ENCODE peak calls at places on chromosomes 16 and 17, in five cellular contexts. W, M, N, Z and E are unnamed samples.

GRCh38 chr16:86778978-86779377 is 200.6 kb downstream of the FOXL1 start:
- DNase-seq in W (no peak), M (no peak), N (no peak), Z (no peak), E (no peak)

GRCh38 chr16:86033016-86033474 is 134.1 kb downstream of the IRF8 start:
- DNase-seq in W (no peak), M (no peak), N (no peak), Z (no peak), E (no peak)

GRCh38 chr17:75679706-75680201 is 12.6 kb downstream of the SAP30BP start:
- DNase-seq in W (peak; percentile 46), M (no peak), N (peak; percentile 75), Z (peak; percentile 51), E (no peak)

GRCh38 chr17:56665864-56666263 is 72.4 kb downstream of the NOG start:
- DNase-seq in W (no peak), M (no peak), N (no peak), Z (no peak), E (no peak)

GRCh38 chr17:75087558-75088453 is at the start of gene SLC16A5:
- DNase-seq in W (peak; percentile 91), M (peak; percentile 55), N (peak; percentile 95), Z (peak; percentile 84), E (peak; percentile 88)

GRCh38 chr16:31527617-31528287 is at the start of gene AHSP:
- DNase-seq in W (no peak), M (no peak), N (no peak), Z (no peak), E (no peak)

GRCh38 chr17:4607773-4608187 is 23.5 kb downstream of the SMTNL2 start:
- DNase-seq in W (peak; percentile 82), M (peak; percentile 49), N (no peak), Z (peak; percentile 71), E (peak; percentile 59)

GRCh38 chr16:50267151-50267631 is 840 bp downstream of the ADCY7 start:
- DNase-seq in W (no peak), M (no peak), N (peak; percentile 82), Z (no peak), E (no peak)

GRCh38 chr17:55327225-55328088 is 62.7 kb downstream of the HLF start:
- DNase-seq in W (no peak), M (no peak), N (no peak), Z (no peak), E (no peak)

GRCh38 chr17:68293490-68294195 is 2.3 kb downstream of the ARSG start:
- DNase-seq in W (no peak), M (no peak), N (no peak), Z (no peak), E (no peak)

GRCh38 chr17:77923776-77924513 is 34.6 kb upstream of the TNRC6C start:
- DNase-seq in W (no peak), M (no peak), N (no peak), Z (no peak), E (no peak)

GRCh38 chr17:82627827-82628226 is 20.4 kb downstream of the WDR45B start:
- DNase-seq in W (no peak), M (no peak), N (peak; percentile 34), Z (no peak), E (no peak)

GRCh38 chr17:49498037-49498615 is 3.0 kb downstream of the NGFR start:
- DNase-seq in W (no peak), M (no peak), N (no peak), Z (no peak), E (no peak)

GRCh38 chr16:86834451-86835035 is 256.2 kb downstream of the FOXL1 start:
- DNase-seq in W (no peak), M (peak; percentile 88), N (no peak), Z (peak; percentile 42), E (no peak)

GRCh38 chr17:17408236-17408794 is 68.5 kb upstream of the MED9 start:
- DNase-seq in W (no peak), M (peak; percentile 61), N (no peak), Z (peak; percentile 90), E (peak; percentile 84)

GRCh38 chr16:4383591-4384495 is 12.2 kb downstream of the VASN start:
- DNase-seq in W (no peak), M (no peak), N (no peak), Z (no peak), E (peak; percentile 23)

GRCh38 chr16:84143784-84144199 is 1.2 kb downstream of the HSDL1 start:
- DNase-seq in W (no peak), M (no peak), N (no peak), Z (peak; percentile 8), E (no peak)

GRCh38 chr16:12625716-12626115 is 178.0 kb downstream of the CPPED1 start:
- DNase-seq in W (no peak), M (no peak), N (no peak), Z (no peak), E (no peak)

GRCh38 chr17:82400206-82400605 is 17.9 kb upstream of the HEXD start:
- DNase-seq in W (no peak), M (peak; percentile 5), N (no peak), Z (peak; percentile 18), E (no peak)

GRCh38 chr16:57277586-57277985 is 6.9 kb downstream of the PLLP start:
- DNase-seq in W (no peak), M (peak; percentile 60), N (no peak), Z (peak; percentile 45), E (peak; percentile 75)

GRCh38 chr17:45172232-45172540 is 10.5 kb downstream of the HEXIM2 start:
- DNase-seq in W (no peak), M (no peak), N (no peak), Z (no peak), E (no peak)

GRCh38 chr17:45171338-45172231 is 9.9 kb downstream of the HEXIM2 start:
- DNase-seq in W (peak; percentile 20), M (no peak), N (no peak), Z (no peak), E (peak; percentile 20)

GRCh38 chr17:45172541-45173286 is 11.0 kb downstream of the HEXIM2 start:
- DNase-seq in W (peak; percentile 70), M (peak; percentile 72), N (peak; percentile 88), Z (peak; percentile 61), E (peak; percentile 80)

GRCh38 chr17:45170280-45170975 is 8.8 kb downstream of the HEXIM2 start:
- DNase-seq in W (no peak), M (no peak), N (no peak), Z (no peak), E (no peak)

DNA sequence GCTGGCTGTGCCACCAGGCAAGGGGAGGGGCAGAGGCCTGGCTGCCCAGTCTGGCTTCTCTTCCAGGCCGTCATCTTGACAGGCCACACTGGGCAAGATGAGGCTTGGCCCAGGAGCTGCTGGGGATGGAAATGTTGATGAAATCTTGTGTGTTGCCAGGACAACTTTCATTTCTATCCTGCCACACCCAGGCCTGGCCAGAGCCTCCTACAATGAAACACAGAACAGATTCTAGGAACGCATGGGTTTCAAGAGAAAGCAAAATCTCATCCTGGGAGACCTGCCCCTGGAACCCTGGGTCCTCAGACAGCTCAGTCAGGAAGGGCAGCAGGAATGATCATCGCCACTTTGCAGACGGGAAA is 9.3 kb downstream of the HEXIM2 start:
- DNase-seq in W (peak; percentile 55), M (peak; percentile 52), N (no peak), Z (peak; percentile 76), E (peak; percentile 87)
- H3K4me3 ChIP-seq in W (peak overlapping the region; percentile 36), M (no peak overlapping the region), N (no peak overlapping the region), Z (no peak overlapping the region), E (peak overlapping the region; percentile 29)

GRCh38 chr17:70947636-70948565 is 778.6 kb downstream of the KCNJ2 start:
- DNase-seq in W (no peak), M (no peak), N (no peak), Z (no peak), E (no peak)

GRCh38 chr17:70947215-70947614 is 777.9 kb downstream of the KCNJ2 start:
- DNase-seq in W (no peak), M (no peak), N (no peak), Z (no peak), E (no peak)

DNA sequence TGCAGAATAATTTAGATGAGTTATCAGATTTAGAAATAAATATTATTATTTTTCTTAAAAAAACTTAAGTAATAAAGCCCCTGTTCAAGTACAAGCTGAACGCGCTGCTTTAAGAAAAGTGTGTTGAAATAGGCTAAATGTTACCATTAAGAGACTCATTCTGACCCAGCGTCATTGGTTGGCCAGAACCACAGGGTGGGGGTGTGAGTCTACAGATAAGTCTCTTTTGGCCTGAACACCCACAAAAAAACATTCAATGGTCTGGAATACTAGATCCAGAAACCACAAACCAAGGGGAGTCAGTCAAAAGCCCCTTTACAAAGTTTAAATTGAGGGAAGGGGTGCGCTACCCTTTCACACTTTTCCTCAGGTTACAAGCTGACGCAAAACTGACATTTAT is 776.1 kb downstream of the KCNJ2 start:
- DNase-seq in W (no peak), M (no peak), N (no peak), Z (peak; percentile 53), E (no peak)
- TF ChIP-seq CTCF in W (no peak), M (no peak), N (no peak), Z (no peak), E (no peak)

DNA sequence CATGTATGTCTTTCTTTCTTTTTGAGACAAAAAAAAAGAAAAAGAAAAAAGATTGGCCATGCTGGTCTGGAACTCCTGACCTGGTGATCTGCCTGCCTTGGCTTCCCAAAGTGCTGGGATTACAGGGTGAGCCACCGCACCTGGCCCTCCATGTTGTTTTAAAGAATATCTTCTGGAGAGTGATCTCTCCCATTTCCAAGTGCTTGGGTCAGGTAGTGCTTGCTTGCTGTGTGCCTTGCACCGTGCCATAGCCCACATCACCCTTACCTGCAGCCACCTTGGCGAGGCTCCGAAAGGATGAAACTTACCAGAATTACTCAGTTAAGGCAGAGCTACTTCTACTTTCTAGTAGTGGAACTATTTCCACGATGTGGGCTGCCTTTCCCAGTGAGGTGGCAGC is 19.0 kb upstream of the KDM6B start:
- DNase-seq in W (no peak), M (no peak), N (peak; percentile 14), Z (no peak), E (no peak)
- H3K4me3 ChIP-seq in W (no peak overlapping the region), M (no peak overlapping the region), N (no peak overlapping the region), Z (no peak overlapping the region), E (no peak overlapping the region)

DNA sequence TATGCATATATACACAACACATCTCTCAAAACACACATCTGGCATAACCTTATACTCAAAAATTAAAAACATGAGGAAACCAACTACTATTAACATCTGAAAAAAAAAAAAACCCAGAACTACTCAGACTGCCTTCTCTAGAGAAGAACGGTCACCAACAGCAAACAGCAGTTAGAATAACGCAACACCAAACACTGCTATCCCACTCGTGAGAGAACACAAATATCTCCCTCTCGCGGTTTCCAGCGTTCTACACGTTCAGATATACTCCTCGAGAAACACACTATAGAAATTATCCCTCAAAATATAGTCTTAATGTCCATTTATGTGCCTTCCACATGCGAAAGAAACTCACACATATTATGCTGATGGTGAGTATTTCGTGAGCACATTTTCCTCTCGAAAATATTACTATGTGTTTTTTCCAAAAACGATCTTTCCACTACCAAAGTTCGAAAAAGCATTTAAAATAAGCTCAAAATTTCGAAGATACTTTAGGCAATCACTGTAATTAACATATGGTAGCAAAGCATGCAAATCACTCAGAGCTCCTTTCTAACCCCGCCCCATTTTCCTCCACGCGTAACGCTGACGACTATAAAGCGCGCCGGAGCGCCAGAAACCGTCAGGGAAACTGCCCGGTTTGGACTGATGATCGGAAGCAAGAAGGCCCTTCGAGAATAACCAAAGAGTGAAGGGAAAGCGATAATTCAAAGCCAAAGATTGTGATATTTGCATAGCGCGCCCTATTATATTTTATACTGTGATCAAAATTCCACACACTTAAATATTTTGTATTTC is 60.1 kb downstream of the TEX14 start:
- DNase-seq in W (peak; percentile 96), M (peak; percentile 99), N (peak; percentile 96), Z (peak; percentile 100), E (peak; percentile 96)
- TF ChIP-seq CTCF in W (peak; percentile 51), M (peak; percentile 22), N (peak; percentile 51), Z (peak; percentile 29), E (no peak)